ENCODE peak calls at places on chromosomes 5 and 9, in nine cellular contexts. T, I, L, Z, N, F, C, R and G are unnamed samples.
A peak's percentile ranks its signal among the peaks of the same experiment; 100 is the strongest.

GRCh38 chr9:87547665-87548064 is 50.0 kb downstream of the DAPK1 start:
- DNase-seq in T (peak; percentile 76), Z (no peak), I (no peak), N (no peak), F (no peak), R (no peak), L (peak; percentile 64), C (peak; percentile 81), G (no peak)

GRCh38 chr9:136786451-136786850 is 4.7 kb upstream of the TMEM141 start:
- DNase-seq in T (no peak), F (no peak), R (no peak), I (no peak), Z (no peak), C (no peak), N (no peak), L (no peak), G (no peak)

GRCh38 chr5:6556089-6556801 is 76.6 kb downstream of the NSUN2 start:
- DNase-seq in T (no peak), C (no peak), I (no peak), L (peak; percentile 54), Z (no peak), R (no peak), F (peak; percentile 32), N (no peak), G (no peak)

GRCh38 chr9:84966876-84967830 is 297.6 kb downstream of the NTRK2 start:
- DNase-seq in Z (no peak), R (no peak), L (no peak), I (no peak), T (no peak), F (no peak), C (no peak), N (no peak), G (no peak)

GRCh38 chr5:37090123-37090726 is 159.0 kb downstream of the CPLANE1 start:
- DNase-seq in F (no peak), T (no peak), Z (no peak), L (peak; percentile 25), N (no peak), I (no peak), R (no peak), C (no peak), G (no peak)

GRCh38 chr9:21579209-21579608 is 97.1 kb upstream of the IFNE start:
- DNase-seq in I (no peak), N (no peak), R (no peak), T (no peak), C (no peak), F (no peak), Z (no peak), L (peak; percentile 86), G (no peak)

GRCh38 chr5:96036301-96036700 is 74.7 kb upstream of the ELL2 start:
- DNase-seq in R (no peak), L (no peak), C (no peak), I (no peak), Z (no peak), F (no peak), N (no peak), T (no peak), G (no peak)

GRCh38 chr5:35317586-35317985 is 87.3 kb upstream of the PRLR start:
- DNase-seq in F (no peak), N (no peak), T (no peak), I (no peak), L (no peak), R (no peak), C (no peak), Z (no peak), G (no peak)

GRCh38 chr5:174347183-174347582 is 301.7 kb downstream of the NSG2 start:
- DNase-seq in Z (no peak), F (no peak), N (no peak), I (no peak), L (no peak), R (no peak), C (no peak), T (no peak), G (no peak)

GRCh38 chr5:170565077-170565476 is 61.3 kb downstream of the KCNIP1 start:
- DNase-seq in T (no peak), F (no peak), R (no peak), N (no peak), Z (no peak), I (no peak), L (no peak), C (no peak), G (no peak)

GRCh38 chr5:140116716-140117115 is 2.8 kb downstream of the PURA start:
- DNase-seq in R (no peak), N (no peak), I (no peak), L (no peak), Z (no peak), C (no peak), T (no peak), F (no peak), G (no peak)

GRCh38 chr5:140113180-140113698 is 670 bp upstream of the PURA start:
- DNase-seq in N (no peak), L (no peak), T (peak; percentile 51), R (peak; percentile 29), I (no peak), C (no peak), F (no peak), Z (no peak), G (peak; percentile 3)

GRCh38 chr5:140114341-140115185 is 654 bp downstream of the PURA start:
- DNase-seq in L (peak; percentile 69), I (peak; percentile 19), Z (peak; percentile 80), F (peak; percentile 76), T (peak; percentile 81), R (peak; percentile 64), N (peak; percentile 57), C (peak; percentile 64), G (peak; percentile 76)

GRCh38 chr5:140113699-140114263 is at the start of gene PURA:
- DNase-seq in C (peak; percentile 92), Z (peak; percentile 96), F (peak; percentile 99), R (peak; percentile 95), N (peak; percentile 92), I (peak; percentile 87), T (peak; percentile 98), L (peak; percentile 86), G (peak; percentile 95)

DNA sequence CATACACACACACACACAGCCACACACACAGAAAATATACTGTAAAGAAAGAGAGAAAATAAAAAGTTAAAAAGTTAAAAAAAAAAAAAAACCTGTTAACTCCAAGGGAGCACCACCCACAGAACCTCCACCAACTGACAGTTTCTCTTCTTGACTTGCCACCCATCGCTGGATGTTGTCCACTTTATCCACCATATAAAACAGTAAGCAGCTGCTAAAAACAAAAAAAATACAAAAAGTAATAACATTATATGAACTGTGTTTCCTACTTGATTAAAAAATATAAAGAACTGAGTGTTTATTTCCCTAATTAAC is 1.2 kb downstream of the PURA start:
- DNase-seq in R (no peak), C (no peak), N (no peak), I (no peak), Z (no peak), T (no peak), L (no peak), F (no peak), G (no peak)
- H3K4me1 ChIP-seq in R (peaks cover 7% of the 10 kb centered on the region), C (peaks cover 19% of the 10 kb centered on the region), N (peaks cover 19% of the 10 kb centered on the region), I (peaks cover 26% of the 10 kb centered on the region), Z (no peaks in the 10 kb centered on the region), T (peaks cover 36% of the 10 kb centered on the region), L (peaks cover 6% of the 10 kb centered on the region), F (peaks cover 31% of the 10 kb centered on the region), G (peaks cover 30% of the 10 kb centered on the region)

GRCh38 chr5:172556971-172557461 is 84.0 kb upstream of the NEURL1B start:
- DNase-seq in I (no peak), N (no peak), T (no peak), F (no peak), L (peak; percentile 26), Z (no peak), C (no peak), R (peak; percentile 34), G (no peak)

GRCh38 chr5:172559004-172559932 is 81.8 kb upstream of the NEURL1B start:
- DNase-seq in C (peak; percentile 98), F (peak; percentile 78), R (peak; percentile 42), I (no peak), N (peak; percentile 69), L (peak; percentile 95), Z (no peak), T (peak; percentile 57), G (peak; percentile 15)

GRCh38 chr5:172556262-172556661 is 84.8 kb upstream of the NEURL1B start:
- DNase-seq in L (peak; percentile 57), I (no peak), F (no peak), N (no peak), R (no peak), T (no peak), C (no peak), Z (no peak), G (no peak)

GRCh38 chr5:172561151-172561550 is 79.9 kb upstream of the NEURL1B start:
- DNase-seq in C (peak; percentile 93), T (no peak), R (no peak), F (no peak), N (no peak), I (no peak), Z (no peak), L (peak; percentile 23), G (no peak)

GRCh38 chr5:172558076-172558990 is 82.7 kb upstream of the NEURL1B start:
- DNase-seq in N (no peak), T (no peak), Z (no peak), C (no peak), F (no peak), R (no peak), L (no peak), I (no peak), G (no peak)
- H3K27ac ChIP-seq in N (peak overlapping the region; percentile 82), T (no peak overlapping the region), Z (peak overlapping the region; percentile 55), C (peak overlapping the region; percentile 15), F (no peak overlapping the region), R (no peak overlapping the region), L (no peak overlapping the region), I (no peak overlapping the region), G (no peak overlapping the region)

DNA sequence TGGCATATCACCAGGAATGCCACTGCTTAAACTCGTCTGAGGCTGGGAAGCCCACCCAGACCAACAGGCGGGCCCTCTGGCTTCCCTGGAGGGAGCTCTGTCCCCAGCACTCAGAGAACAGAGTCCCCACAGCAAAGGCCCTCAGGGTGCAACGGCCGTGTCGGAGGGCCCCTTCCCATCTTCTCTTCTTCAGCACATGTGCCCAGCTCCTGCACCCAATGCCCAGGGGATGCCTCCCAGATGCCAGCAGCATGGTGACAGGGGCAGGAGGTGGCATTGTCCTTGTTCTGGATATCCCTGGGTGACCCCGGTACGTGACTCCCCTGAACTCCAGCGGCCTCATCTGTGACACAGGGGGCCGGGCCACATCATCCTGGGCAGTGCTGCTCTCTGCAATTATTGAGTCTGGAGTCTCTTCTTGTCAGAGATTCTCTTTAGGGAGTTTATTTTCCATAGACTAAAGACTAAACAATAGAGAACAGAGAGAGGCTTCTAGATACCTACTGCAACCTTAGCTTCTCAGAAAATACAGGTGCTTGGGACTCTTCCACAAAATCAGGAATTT is 13.6 kb upstream of the OLFM1 start:
- DNase-seq in N (no peak), Z (peak; percentile 43), F (no peak), T (peak; percentile 22), R (no peak), L (no peak), I (no peak), C (no peak), G (no peak)
- H3K4me1 ChIP-seq in N (no peaks in the 10 kb centered on the region), Z (no peaks in the 10 kb centered on the region), F (no peaks in the 10 kb centered on the region), T (peaks cover 8% of the 10 kb centered on the region), R (no peaks in the 10 kb centered on the region), L (no peaks in the 10 kb centered on the region), I (peaks cover 4% of the 10 kb centered on the region), C (no peaks in the 10 kb centered on the region), G (peaks cover 12% of the 10 kb centered on the region)

DNA sequence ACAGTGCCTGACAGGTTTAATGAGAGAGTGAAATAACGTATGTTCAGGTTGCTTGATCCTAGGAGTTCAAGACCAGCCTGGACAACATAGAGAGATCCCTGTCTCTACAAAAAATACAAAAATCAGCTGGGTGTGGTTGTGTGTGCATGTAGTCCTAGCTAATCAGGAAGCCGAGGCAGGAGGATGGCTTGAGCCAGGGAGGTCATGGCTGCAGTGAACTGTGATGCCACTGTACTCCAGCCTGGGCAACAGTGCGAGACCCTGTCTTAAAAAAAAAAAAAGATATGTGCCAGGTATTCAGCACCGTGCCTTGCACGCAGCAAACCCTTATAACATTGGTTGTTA is 38.8 kb upstream of the SPRY4 start:
- DNase-seq in Z (no peak), I (no peak), N (no peak), F (no peak), R (no peak), C (no peak), L (no peak), T (no peak), G (no peak)
- H3K27ac ChIP-seq in Z (peak overlapping the region; percentile 71), I (peak overlapping the region; percentile 78), N (peak overlapping the region; percentile 37), F (peak overlapping the region; percentile 91), R (peak overlapping the region; percentile 79), C (peak overlapping the region; percentile 80), L (peak overlapping the region; percentile 27), T (no peak overlapping the region), G (peak overlapping the region; percentile 84)